ENCODE peak calls at places on chromosome 2, in ten cellular contexts. V is dorsolateral prefrontal cortex, U is astrocyte of the spinal cord, F is mesothelial cell of epicardium, G is omental fat pad, M is GM12865, K is A549, N is progenitor cell of endocrine pancreas, E is HCT116, C is GM13976. S is an unnamed sample.

GRCh38 chr2:230879271-230879882 is 14.6 kb downstream of the ITM2C start:
- DNase-seq in C (no peak), E (no peak), K (no peak), U (no peak), G (no peak), N (no peak), F (no peak), V (no peak), M (no peak), S (no peak)

GRCh38 chr2:191501390-191502168 is 176.4 kb upstream of the NABP1 start:
- DNase-seq in V (no peak), E (peak; percentile 37), M (no peak), N (no peak), K (peak; percentile 64), F (no peak), U (peak; percentile 75), C (no peak), G (no peak), S (no peak)

GRCh38 chr2:219197388-219197787 is 9.2 kb upstream of the ZFAND2B start:
- DNase-seq in M (no peak), G (no peak), V (no peak), E (no peak), C (no peak), U (no peak), K (no peak), N (no peak), F (no peak), S (no peak)

GRCh38 chr2:48279347-48279746 is 250.6 kb upstream of the STON1 start:
- DNase-seq in K (no peak), U (no peak), M (no peak), C (no peak), V (no peak), N (no peak), G (no peak), E (no peak), F (no peak), S (no peak)

GRCh38 chr2:12501469-12502147 is 215.1 kb upstream of the TRIB2 start:
- DNase-seq in C (peak; percentile 52), E (no peak), K (no peak), M (peak; percentile 91), F (no peak), U (no peak), N (no peak), V (no peak), G (no peak), S (peak; percentile 83)

GRCh38 chr2:40020997-40021396 is 241.9 kb upstream of the THUMPD2 start:
- DNase-seq in G (no peak), M (no peak), F (no peak), E (no peak), C (no peak), U (no peak), K (no peak), N (no peak), V (no peak), S (no peak)

GRCh38 chr2:25362049-25362563 is 20.4 kb upstream of the DNMT3A start:
- DNase-seq in M (peak; percentile 96), K (peak; percentile 94), U (peak; percentile 87), C (peak; percentile 95), N (peak; percentile 94), E (peak; percentile 80), F (peak; percentile 97), V (peak; percentile 89), G (peak; percentile 92), S (peak; percentile 84)

GRCh38 chr2:190023860-190024259 is 38.7 kb downstream of the MSTN start:
- DNase-seq in N (no peak), G (no peak), V (no peak), F (no peak), K (peak; percentile 53), E (peak; percentile 60), C (no peak), M (peak; percentile 48), U (peak; percentile 48), S (no peak)

GRCh38 chr2:216388046-216388884 is 16.0 kb upstream of the MARCHF4 start:
- DNase-seq in G (no peak), C (peak; percentile 35), E (no peak), K (no peak), F (no peak), M (peak; percentile 37), U (no peak), N (no peak), V (no peak), S (no peak)

GRCh38 chr2:219002395-219003266 is 9.4 kb upstream of the CRYBA2 start:
- DNase-seq in K (peak; percentile 82), M (peak; percentile 21), E (peak; percentile 60), V (no peak), U (no peak), G (no peak), C (peak; percentile 78), N (peak; percentile 78), F (peak; percentile 72), S (no peak)

GRCh38 chr2:79717364-79718007 is 204.6 kb downstream of the CTNNA2 start:
- DNase-seq in E (no peak), K (peak; percentile 73), V (no peak), N (no peak), F (no peak), M (no peak), U (peak; percentile 95), G (no peak), C (no peak), S (no peak)

DNA sequence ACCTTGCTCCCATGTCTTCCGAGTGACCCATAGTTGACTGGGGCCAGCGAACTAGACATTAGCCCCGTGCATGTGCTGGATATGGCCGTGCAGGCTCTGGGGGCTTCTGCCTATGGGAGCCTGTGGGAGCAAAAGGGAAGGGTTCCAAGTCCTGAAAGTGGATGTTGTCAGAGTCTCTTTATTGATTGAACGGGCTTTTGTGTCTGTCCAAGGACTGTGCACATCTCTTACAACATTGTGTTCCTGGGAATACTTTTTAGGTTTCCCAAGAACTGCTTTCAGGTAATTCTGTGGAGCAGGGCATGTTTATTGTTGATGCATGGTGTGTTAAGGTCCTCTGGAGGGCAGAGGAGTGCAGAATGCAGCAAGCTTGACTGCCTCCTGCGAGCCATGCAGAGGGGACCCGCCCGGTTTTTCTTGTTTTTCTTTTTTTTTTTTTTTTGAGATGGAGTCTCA is 5.0 kb downstream of the RNF144A start:
- DNase-seq in M (no peak), N (no peak), G (no peak), F (no peak), U (no peak), V (no peak), C (no peak), K (peak; percentile 18), E (no peak), S (no peak)
- TF ChIP-seq CTCF in M (peak; percentile 7), N (peak; percentile 43), G (no peak), F (no peak), U (no peak), V (no peak), C (peak; percentile 36), K (no peak), E (peak; percentile 7), S (no peak)

GRCh38 chr2:67581751-67582150 is 184.6 kb downstream of the ETAA1 start:
- DNase-seq in F (no peak), G (no peak), N (no peak), M (peak; percentile 4), K (no peak), U (no peak), V (no peak), C (no peak), E (no peak), S (no peak)
- TF ChIP-seq CTCF in F (no peak), G (no peak), N (no peak), M (peak; percentile 24), K (peak; percentile 10), U (no peak), V (no peak), C (no peak), E (peak; percentile 47), S (peak; percentile 38)

DNA sequence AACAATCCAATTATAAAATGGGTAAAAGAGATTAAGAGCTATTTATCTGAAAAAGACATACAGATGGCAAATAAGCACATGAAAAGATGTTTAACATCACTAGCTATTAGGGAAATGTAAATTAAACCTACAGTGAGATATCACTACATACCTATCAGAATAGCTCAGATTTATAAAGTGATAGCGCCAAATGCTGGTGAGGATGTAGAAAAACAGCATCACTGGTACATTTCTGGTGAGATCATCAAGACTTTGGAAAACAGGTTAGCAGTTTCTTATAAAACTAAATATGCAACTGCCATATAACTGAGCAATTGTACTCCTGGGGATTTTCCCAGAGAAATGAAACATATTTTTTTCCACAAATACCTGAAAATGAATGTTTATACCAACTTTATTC is 100.4 kb downstream of the ACOXL start:
- DNase-seq in K (no peak), C (no peak), E (no peak), N (no peak), G (no peak), M (no peak), F (no peak), V (no peak), U (no peak), S (no peak)
- TF ChIP-seq CTCF in K (peak; percentile 10), C (no peak), E (peak; percentile 10), N (no peak), G (no peak), M (no peak), F (no peak), V (no peak), U (no peak), S (no peak)

GRCh38 chr2:1674766-1675397 is 69.4 kb downstream of the PXDN start:
- DNase-seq in M (no peak), V (no peak), F (peak; percentile 29), G (no peak), C (no peak), E (no peak), N (no peak), U (no peak), K (no peak), S (no peak)

GRCh38 chr2:1676913-1677832 is 67.1 kb downstream of the PXDN start:
- DNase-seq in E (no peak), V (no peak), F (no peak), U (no peak), G (no peak), K (no peak), M (no peak), C (no peak), N (no peak), S (no peak)

GRCh38 chr2:1674276-1674675 is 70.0 kb downstream of the PXDN start:
- DNase-seq in F (no peak), E (no peak), C (no peak), K (no peak), M (no peak), N (no peak), G (no peak), U (no peak), V (no peak), S (no peak)

GRCh38 chr2:1676091-1676912 is 68.0 kb downstream of the PXDN start:
- DNase-seq in F (no peak), E (no peak), G (no peak), C (no peak), N (no peak), U (no peak), V (no peak), M (no peak), K (no peak), S (no peak)

DNA sequence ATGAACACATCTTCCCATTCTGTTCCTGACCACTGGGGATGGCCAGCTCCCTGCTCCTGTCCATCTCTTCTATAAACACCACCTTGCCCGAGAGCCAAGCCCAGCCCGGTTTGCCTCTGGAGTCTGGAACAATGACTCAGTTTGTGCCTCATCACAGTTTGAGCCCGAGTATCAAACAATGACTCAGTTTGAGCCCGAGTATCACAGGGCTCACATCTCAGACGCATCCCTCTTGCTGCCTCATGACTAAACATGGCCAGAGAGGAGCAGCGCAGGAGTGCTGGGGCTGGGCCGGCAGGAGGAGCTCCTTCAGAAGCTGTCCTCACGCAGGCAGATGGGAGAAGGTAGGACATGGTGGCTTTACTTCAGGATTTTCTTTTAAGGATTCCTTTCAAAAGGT is 68.7 kb downstream of the PXDN start:
- DNase-seq in C (no peak), E (peak; percentile 34), M (no peak), U (peak; percentile 46), N (no peak), G (no peak), V (peak; percentile 40), K (peak; percentile 83), F (peak; percentile 20), S (no peak)
- TF ChIP-seq CTCF in C (no peak), E (peak; percentile 24), M (no peak), U (peak; percentile 24), N (no peak), G (no peak), V (peak; percentile 7), K (peak; percentile 38), F (no peak), S (no peak)